ENCODE peak calls at places on chromosomes 4 and X, in eight cellular contexts. E is breast epithelium, I is left ventricle myocardium inferior, J is Peyer's patch, T is neural progenitor cell, Y is ascending aorta, L is thoracic aorta, Q is transverse colon. R is an unnamed sample.
A peak's percentile ranks its signal among the peaks of the same experiment; 100 is the strongest.

GRCh38 chr4:150722908-150723362 is 141.0 kb downstream of the MAB21L2 start:
- DNase-seq in I (peak; percentile 88), L (peak; percentile 49), T (peak; percentile 14), E (peak; percentile 80), Q (peak; percentile 92), Y (peak; percentile 91), J (peak; percentile 18), R (peak; percentile 90)

GRCh38 chrX:10071451-10072163 is 85.2 kb upstream of the CLCN4 start:
- DNase-seq in E (no peak), I (no peak), L (no peak), Y (no peak), T (no peak), J (no peak), Q (no peak), R (no peak)

GRCh38 chrX:9770319-9770718 is 4.7 kb upstream of the GPR143 start:
- DNase-seq in T (no peak), Q (no peak), E (no peak), L (no peak), I (no peak), Y (no peak), J (no peak), R (no peak)

GRCh38 chr4:1512081-1512737 is 106.0 kb upstream of the NKX1-1 start:
- DNase-seq in T (no peak), Y (no peak), E (no peak), J (no peak), I (peak; percentile 7), Q (no peak), L (no peak), R (no peak)

GRCh38 chrX:670596-670995 is 40.0 kb downstream of the SHOX start:
- DNase-seq in T (no peak), Q (no peak), L (no peak), E (no peak), J (no peak), I (no peak), Y (no peak), R (no peak)

GRCh38 chr4:135256111-135256510 is 1054.5 kb upstream of the PABPC4L start:
- DNase-seq in J (no peak), T (no peak), L (no peak), I (no peak), Q (no peak), Y (no peak), E (no peak), R (no peak)

GRCh38 chrX:74023203-74023602 is 280.8 kb upstream of the ZCCHC13 start:
- DNase-seq in J (no peak), L (no peak), I (no peak), Q (no peak), T (no peak), E (no peak), Y (no peak), R (no peak)

GRCh38 chr4:98476891-98477290 is 181.5 kb downstream of the TSPAN5 start:
- DNase-seq in I (no peak), Q (no peak), T (no peak), E (no peak), J (no peak), Y (no peak), L (no peak), R (no peak)

GRCh38 chr4:163693211-163693610 is 198.7 kb downstream of the TMA16 start:
- DNase-seq in E (no peak), Y (no peak), I (no peak), J (no peak), L (no peak), Q (no peak), T (no peak), R (no peak)

GRCh38 chr4:39576268-39576667 is 49.0 kb upstream of the UGDH start:
- DNase-seq in E (no peak), Y (no peak), J (no peak), L (no peak), T (no peak), I (no peak), Q (no peak), R (no peak)

GRCh38 chrX:2424317-2424716 is 76.5 kb downstream of the DHRSX start:
- DNase-seq in Y (no peak), I (no peak), L (no peak), E (no peak), T (no peak), Q (no peak), J (no peak), R (no peak)
- TF ChIP-seq CTCF in Y (no peak), I (no peak), L (no peak), E (no peak), T (no peak), Q (no peak), J (no peak), R (no peak)

DNA sequence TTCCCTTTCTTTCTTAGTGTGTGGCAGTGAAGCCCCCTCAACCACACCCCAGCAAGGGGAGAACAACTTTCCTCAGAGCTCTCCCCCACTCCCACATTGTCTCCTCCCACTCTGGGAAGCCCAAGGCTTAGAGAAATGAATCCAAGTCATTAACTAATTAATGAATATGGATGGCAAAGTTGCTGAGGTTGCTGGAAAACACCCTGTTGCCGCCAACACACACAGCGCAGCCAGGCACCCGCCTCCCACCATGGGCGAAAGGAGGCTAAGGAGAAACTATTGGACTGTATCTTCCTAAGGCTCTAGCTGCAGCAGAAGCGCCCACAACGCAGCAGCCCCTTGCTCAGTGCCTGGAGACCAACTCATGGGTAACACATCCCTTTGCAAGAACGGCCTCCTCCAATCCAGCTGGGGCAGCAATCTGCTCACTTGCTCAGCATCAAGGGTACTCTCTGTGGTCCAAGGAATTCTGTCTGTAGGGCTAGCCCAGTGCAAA is 34.2 kb downstream of the TSC22D3 start:
- DNase-seq in T (no peak), Y (no peak), E (no peak), J (peak; percentile 22), L (no peak), Q (no peak), I (no peak), R (no peak)
- H3K4me1 ChIP-seq in T (peaks cover 26% of the 10 kb centered on the region), Y (peaks cover 34% of the 10 kb centered on the region), E (peaks cover 4% of the 10 kb centered on the region), J (peaks cover 13% of the 10 kb centered on the region), L (peaks cover 62% of the 10 kb centered on the region), Q (peaks cover 28% of the 10 kb centered on the region), I (peaks cover 92% of the 10 kb centered on the region), R (peaks cover 49% of the 10 kb centered on the region)

DNA sequence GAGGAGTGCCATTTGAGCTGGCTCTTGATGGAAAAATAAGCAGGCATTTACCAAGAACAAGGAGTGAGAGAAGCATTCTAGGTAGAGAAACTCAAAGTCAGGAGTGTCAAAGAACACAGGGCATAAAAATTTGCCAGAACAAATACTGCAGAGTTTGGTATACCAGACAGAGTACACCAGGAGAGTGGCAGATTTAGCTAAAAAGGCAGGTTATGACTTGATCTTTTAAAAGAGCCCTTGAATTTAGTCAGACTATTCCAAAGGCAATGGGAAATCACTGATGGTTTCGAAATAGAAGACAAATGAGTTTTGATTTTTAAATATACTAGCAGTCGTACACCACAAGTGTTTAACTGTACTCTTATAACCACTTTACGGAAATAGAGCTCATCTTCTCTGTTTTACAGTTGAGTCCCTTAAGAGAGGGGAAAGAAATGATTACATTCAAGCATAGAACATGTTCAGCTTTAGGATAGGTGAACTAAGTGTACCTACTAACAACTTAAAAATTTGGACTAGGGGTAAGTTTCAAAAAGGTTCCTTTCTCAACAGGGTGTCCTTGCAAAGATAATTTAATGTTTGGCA is 10.2 kb downstream of the UBE2D3 start:
- DNase-seq in E (no peak), L (no peak), Y (no peak), T (no peak), J (no peak), Q (no peak), I (no peak), R (no peak)
- H3K4me3 ChIP-seq in E (no peak overlapping the region), L (peak overlapping the region; percentile 12), Y (no peak overlapping the region), T (no peak overlapping the region), J (no peak overlapping the region), Q (no peak overlapping the region), I (peak overlapping the region; percentile 27), R (no peak overlapping the region)

GRCh38 chr4:108003964-108004630 is 14.4 kb downstream of the HADH start:
- DNase-seq in I (no peak), Y (no peak), L (no peak), J (no peak), Q (no peak), T (no peak), E (no peak), R (no peak)
- TF ChIP-seq CTCF in I (no peak), Y (no peak), L (no peak), J (no peak), Q (no peak), T (no peak), E (no peak), R (no peak)

DNA sequence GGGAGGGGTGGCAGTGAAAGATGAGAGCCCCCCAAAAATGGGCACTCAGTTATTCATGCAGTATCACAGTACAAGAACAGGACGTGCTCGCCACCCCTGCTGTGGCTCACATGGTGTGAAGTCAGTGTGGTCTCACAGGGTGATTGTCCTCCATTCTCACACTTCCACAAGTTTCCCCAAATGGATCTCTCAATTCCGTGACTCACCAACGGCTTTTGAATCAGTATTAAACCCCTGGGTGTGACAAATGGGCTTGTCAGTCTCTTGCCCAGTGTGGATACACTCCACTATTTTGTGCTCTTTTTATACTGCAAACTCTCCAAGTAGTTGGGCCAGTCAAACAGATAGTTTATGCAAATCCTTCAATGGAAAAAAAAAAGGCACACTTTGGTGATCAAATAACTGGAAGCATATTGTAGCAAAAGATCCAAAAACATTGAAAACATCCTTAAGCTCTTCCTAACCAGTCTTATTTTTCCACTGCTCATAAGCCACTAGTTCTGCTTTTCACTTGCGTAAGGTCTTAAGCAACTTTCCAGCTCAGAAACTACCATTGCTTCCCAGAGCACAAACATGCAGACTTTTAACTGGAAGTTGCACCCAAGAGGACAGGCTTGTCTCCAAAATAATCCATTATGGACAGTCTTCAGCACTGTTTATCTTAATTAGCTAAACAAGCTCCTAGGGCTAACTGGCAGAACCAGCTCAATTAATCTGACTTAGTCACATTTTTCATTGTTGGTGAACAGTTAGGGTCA is 365.7 kb downstream of the PPP3CA start:
- DNase-seq in E (no peak), I (no peak), L (no peak), Y (no peak), Q (no peak), J (no peak), T (no peak), R (peak; percentile 61)
- H3K4me1 ChIP-seq in E (no peaks in the 10 kb centered on the region), I (peaks cover 31% of the 10 kb centered on the region), L (peaks cover 11% of the 10 kb centered on the region), Y (no peaks in the 10 kb centered on the region), Q (no peaks in the 10 kb centered on the region), J (no peaks in the 10 kb centered on the region), T (peaks cover 18% of the 10 kb centered on the region), R (no peaks in the 10 kb centered on the region)

DNA sequence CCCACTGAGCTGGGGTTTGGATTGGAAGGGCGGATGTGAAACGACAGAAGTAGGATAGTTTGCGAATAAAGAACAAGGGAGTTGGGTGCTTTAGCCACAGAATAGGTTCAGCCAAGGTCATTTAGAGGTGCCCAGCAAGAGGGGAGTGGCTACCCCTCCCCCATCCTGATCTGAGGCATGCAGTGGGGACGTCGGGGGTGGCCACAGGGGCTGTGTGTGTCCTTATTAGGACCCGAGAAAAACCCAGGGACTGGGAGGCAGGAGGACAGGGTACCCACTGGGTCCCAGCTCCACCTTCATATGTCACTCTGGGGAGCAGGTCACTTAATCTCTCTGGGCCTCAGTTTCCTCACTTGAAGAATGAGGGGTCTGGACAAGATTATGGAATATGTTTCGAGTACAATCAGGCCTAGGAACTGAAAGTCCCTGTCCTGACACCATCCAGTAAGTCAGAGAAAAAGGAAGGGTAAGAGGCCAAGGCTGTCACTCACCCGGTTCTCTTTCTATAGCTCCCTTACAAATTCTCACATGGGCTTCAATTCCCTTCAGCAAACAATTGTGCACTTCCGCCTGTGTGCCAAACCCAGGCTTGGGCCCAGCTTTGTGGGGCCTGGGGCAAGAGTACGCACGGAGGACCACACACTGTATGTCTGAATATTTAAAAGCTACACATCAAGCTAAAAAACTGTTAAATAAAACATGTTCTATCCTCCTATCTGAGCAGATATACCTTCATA is 4.2 kb upstream of the NYX start:
- DNase-seq in Y (no peak), L (no peak), E (no peak), T (no peak), Q (no peak), J (no peak), I (no peak), R (no peak)
- H3K4me3 ChIP-seq in Y (no peak overlapping the region), L (peak overlapping the region; percentile 63), E (peak overlapping the region; percentile 17), T (peak overlapping the region; percentile 47), Q (peak overlapping the region; percentile 24), J (peak overlapping the region; percentile 31), I (peak overlapping the region; percentile 60), R (peak overlapping the region; percentile 15)